ENCODE peak calls at places on chromosomes 12 and 14, in five cellular contexts. One of them, this sample, is unnamed.
A peak's percentile ranks its signal among the peaks of the same experiment; 100 is the strongest.

GRCh38 chr12:87300-87699 is 20.7 kb downstream of the IQSEC3 start:
- DNase-seq in A549: no peak
- DNase-seq in colonic mucosa: no peak
- DNase-seq in cardiac fibroblast: peak; percentile 8
- DNase-seq in Peyer's patch: no peak
- DNase-seq in this sample: no peak

GRCh38 chr14:101507306-101508150 is 53.8 kb upstream of the DIO3 start:
- DNase-seq in A549: no peak
- DNase-seq in colonic mucosa: no peak
- DNase-seq in cardiac fibroblast: no peak
- DNase-seq in Peyer's patch: peak; percentile 14
- DNase-seq in this sample: peak; percentile 5

GRCh38 chr14:67934087-67934486 is 114.5 kb downstream of the RAD51B start:
- DNase-seq in A549: peak; percentile 82
- DNase-seq in colonic mucosa: no peak
- DNase-seq in cardiac fibroblast: peak; percentile 94
- DNase-seq in Peyer's patch: no peak
- DNase-seq in this sample: peak; percentile 18

GRCh38 chr14:64249363-64249762 is 44.8 kb downstream of the ESR2 start:
- DNase-seq in A549: no peak
- DNase-seq in colonic mucosa: no peak
- DNase-seq in cardiac fibroblast: peak; percentile 73
- DNase-seq in Peyer's patch: no peak
- DNase-seq in this sample: no peak

GRCh38 chr14:91117960-91118359 is 4.1 kb downstream of the DGLUCY start:
- DNase-seq in A549: no peak
- DNase-seq in colonic mucosa: no peak
- DNase-seq in cardiac fibroblast: no peak
- DNase-seq in Peyer's patch: no peak
- DNase-seq in this sample: no peak

GRCh38 chr14:99754141-99755067 is 38.8 kb upstream of the EML1 start:
- DNase-seq in A549: no peak
- DNase-seq in colonic mucosa: no peak
- DNase-seq in cardiac fibroblast: peak; percentile 55
- DNase-seq in Peyer's patch: peak; percentile 31
- DNase-seq in this sample: no peak

GRCh38 chr12:99911076-99911475 is 73.7 kb downstream of the ANKS1B start:
- DNase-seq in A549: peak; percentile 50
- DNase-seq in colonic mucosa: peak; percentile 17
- DNase-seq in cardiac fibroblast: peak; percentile 83
- DNase-seq in Peyer's patch: no peak
- DNase-seq in this sample: no peak

GRCh38 chr12:121145221-121145620 is 12.5 kb downstream of the P2RX7 start:
- DNase-seq in A549: no peak
- DNase-seq in colonic mucosa: no peak
- DNase-seq in cardiac fibroblast: no peak
- DNase-seq in Peyer's patch: no peak
- DNase-seq in this sample: no peak

GRCh38 chr14:75426332-75427125 is 1.3 kb upstream of the JDP2 start:
- DNase-seq in A549: no peak
- DNase-seq in colonic mucosa: no peak
- DNase-seq in cardiac fibroblast: no peak
- DNase-seq in Peyer's patch: no peak
- DNase-seq in this sample: no peak

GRCh38 chr12:47547077-47547476 is 158.8 kb downstream of the RPAP3 start:
- DNase-seq in A549: no peak
- DNase-seq in colonic mucosa: no peak
- DNase-seq in cardiac fibroblast: peak; percentile 51
- DNase-seq in Peyer's patch: no peak
- DNase-seq in this sample: no peak

GRCh38 chr14:70793637-70794036 is 15.7 kb downstream of the MAP3K9 start:
- DNase-seq in A549: no peak
- DNase-seq in colonic mucosa: no peak
- DNase-seq in cardiac fibroblast: no peak
- DNase-seq in Peyer's patch: no peak
- DNase-seq in this sample: no peak

GRCh38 chr12:86660488-86661171 is 404.4 kb upstream of the MGAT4C start:
- DNase-seq in A549: peak; percentile 31
- DNase-seq in colonic mucosa: no peak
- DNase-seq in cardiac fibroblast: peak; percentile 5
- DNase-seq in Peyer's patch: no peak
- DNase-seq in this sample: no peak

GRCh38 chr12:118773956-118774723 is 207.2 kb upstream of the SRRM4 start:
- DNase-seq in A549: no peak
- DNase-seq in colonic mucosa: no peak
- DNase-seq in cardiac fibroblast: no peak
- DNase-seq in Peyer's patch: no peak
- DNase-seq in this sample: no peak

GRCh38 chr12:84247931-84248330 is 664.7 kb downstream of the SLC6A15 start:
- DNase-seq in A549: no peak
- DNase-seq in colonic mucosa: no peak
- DNase-seq in cardiac fibroblast: no peak
- DNase-seq in Peyer's patch: no peak
- DNase-seq in this sample: no peak
- H3K4me3 ChIP-seq in A549: no peak overlapping the region
- H3K4me3 ChIP-seq in colonic mucosa: no peak overlapping the region
- H3K4me3 ChIP-seq in cardiac fibroblast: no peak overlapping the region
- H3K4me3 ChIP-seq in Peyer's patch: no peak overlapping the region
- H3K4me3 ChIP-seq in this sample: no peak overlapping the region

DNA sequence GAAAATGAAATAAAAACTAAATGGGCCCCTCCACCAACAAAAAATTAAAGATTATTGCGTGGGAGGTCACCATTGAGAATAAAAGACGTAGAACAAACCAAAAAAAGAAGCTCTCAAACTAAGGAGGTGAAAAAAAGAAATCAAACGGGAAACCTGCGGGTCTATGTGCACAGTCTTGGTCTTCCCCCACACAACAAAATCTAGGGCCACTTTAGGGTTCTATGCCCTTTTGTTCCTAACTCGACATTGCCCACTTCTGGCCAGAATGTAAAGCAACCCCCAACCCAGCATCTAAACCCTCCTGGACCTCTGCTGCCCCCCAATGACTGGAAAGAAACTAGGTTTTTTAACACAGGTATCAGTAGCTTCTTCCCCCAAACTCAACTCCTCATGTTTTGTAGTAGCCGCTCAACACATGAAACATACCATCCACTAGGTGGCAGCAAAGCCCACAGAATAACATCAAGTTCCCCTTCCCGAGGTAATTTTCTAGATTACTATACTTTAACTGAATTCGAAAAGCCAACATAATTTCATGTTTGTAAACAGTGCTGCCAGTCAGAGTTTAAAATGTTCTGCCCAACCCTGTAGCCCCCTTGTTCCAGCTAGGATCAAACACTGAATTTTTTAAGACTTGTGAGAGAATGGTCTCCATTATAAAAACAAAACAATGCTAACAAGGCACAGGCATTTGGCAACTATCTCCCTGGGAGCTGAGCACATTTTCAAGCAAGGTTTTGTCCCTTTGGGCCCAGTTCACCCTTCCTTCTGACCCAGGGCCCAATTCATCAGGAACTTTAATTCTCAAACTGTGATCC is 18.7 kb downstream of the DAD1 start:
- DNase-seq in A549: peak; percentile 78
- DNase-seq in colonic mucosa: peak; percentile 86
- DNase-seq in cardiac fibroblast: peak; percentile 86
- DNase-seq in Peyer's patch: no peak
- DNase-seq in this sample: peak; percentile 81
- H3K4me3 ChIP-seq in A549: no peak overlapping the region
- H3K4me3 ChIP-seq in colonic mucosa: no peak overlapping the region
- H3K4me3 ChIP-seq in cardiac fibroblast: no peak overlapping the region
- H3K4me3 ChIP-seq in Peyer's patch: peak overlapping the region; percentile 3
- H3K4me3 ChIP-seq in this sample: no peak overlapping the region

GRCh38 chr12:65603428-65604351 is 220.6 kb upstream of the HMGA2 start:
- DNase-seq in A549: peak; percentile 48
- DNase-seq in colonic mucosa: peak; percentile 51
- DNase-seq in cardiac fibroblast: peak; percentile 86
- DNase-seq in Peyer's patch: no peak
- DNase-seq in this sample: peak; percentile 11
- H3K4me3 ChIP-seq in A549: peak overlapping the region; percentile 39
- H3K4me3 ChIP-seq in colonic mucosa: no peak overlapping the region
- H3K4me3 ChIP-seq in cardiac fibroblast: peak overlapping the region; percentile 22
- H3K4me3 ChIP-seq in Peyer's patch: no peak overlapping the region
- H3K4me3 ChIP-seq in this sample: no peak overlapping the region

DNA sequence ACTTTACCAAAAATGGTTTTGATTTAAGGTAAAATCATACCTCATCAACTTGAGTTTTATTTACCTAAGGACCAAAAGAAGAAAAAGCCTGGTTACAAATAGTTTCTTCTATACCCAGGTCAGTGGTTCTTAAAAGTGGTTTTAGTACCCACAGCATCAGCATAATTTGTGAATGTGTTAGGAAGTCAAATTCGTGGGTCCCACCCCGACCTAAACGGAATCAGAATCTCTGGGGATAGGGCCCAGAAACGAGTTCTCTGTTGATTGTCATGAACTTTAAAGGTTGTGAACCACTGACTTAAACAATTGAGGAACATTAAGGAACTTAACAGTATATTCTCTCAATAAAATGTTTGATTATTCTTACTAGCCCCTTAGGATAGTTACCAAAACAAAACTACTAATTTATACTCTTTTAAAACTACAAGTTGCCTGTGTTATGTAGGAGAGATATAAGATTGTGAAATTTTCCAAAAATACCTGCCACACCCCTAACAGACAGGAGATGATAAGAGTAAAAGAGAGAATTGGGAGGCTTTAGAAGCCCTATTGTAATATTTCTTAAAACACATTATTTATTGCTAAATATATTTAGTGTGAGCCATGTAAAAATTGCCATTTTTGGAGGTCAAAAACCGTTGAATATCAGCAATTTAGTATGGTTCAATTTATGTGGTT is 669 bp upstream of the SLC25A21 start:
- DNase-seq in A549: no peak
- DNase-seq in colonic mucosa: no peak
- DNase-seq in cardiac fibroblast: no peak
- DNase-seq in Peyer's patch: no peak
- DNase-seq in this sample: no peak
- H3K4me3 ChIP-seq in A549: peak overlapping the region; percentile 59
- H3K4me3 ChIP-seq in colonic mucosa: peak overlapping the region; percentile 53
- H3K4me3 ChIP-seq in cardiac fibroblast: no peak overlapping the region
- H3K4me3 ChIP-seq in Peyer's patch: no peak overlapping the region
- H3K4me3 ChIP-seq in this sample: peak overlapping the region; percentile 50

GRCh38 chr12:6384499-6385436 is 806 bp downstream of the LTBR start:
- DNase-seq in A549: no peak
- DNase-seq in colonic mucosa: peak; percentile 58
- DNase-seq in cardiac fibroblast: no peak
- DNase-seq in Peyer's patch: peak; percentile 73
- DNase-seq in this sample: peak; percentile 31
- H3K4me3 ChIP-seq in A549: peak overlapping the region; percentile 83
- H3K4me3 ChIP-seq in colonic mucosa: peak overlapping the region; percentile 64
- H3K4me3 ChIP-seq in cardiac fibroblast: peak overlapping the region; percentile 71
- H3K4me3 ChIP-seq in Peyer's patch: peak overlapping the region; percentile 69
- H3K4me3 ChIP-seq in this sample: peak overlapping the region; percentile 55

GRCh38 chr12:6938353-6939186 is 5.0 kb upstream of the RNU7-1 start:
- DNase-seq in A549: no peak
- DNase-seq in colonic mucosa: no peak
- DNase-seq in cardiac fibroblast: no peak
- DNase-seq in Peyer's patch: peak; percentile 55
- DNase-seq in this sample: no peak
- H3K4me3 ChIP-seq in A549: peak overlapping the region; percentile 24
- H3K4me3 ChIP-seq in colonic mucosa: no peak overlapping the region
- H3K4me3 ChIP-seq in cardiac fibroblast: peak overlapping the region; percentile 5
- H3K4me3 ChIP-seq in Peyer's patch: no peak overlapping the region
- H3K4me3 ChIP-seq in this sample: no peak overlapping the region

GRCh38 chr14:24093901-24094838 is at the start of gene PCK2:
- DNase-seq in A549: peak; percentile 97
- DNase-seq in colonic mucosa: peak; percentile 96
- DNase-seq in cardiac fibroblast: peak; percentile 91
- DNase-seq in Peyer's patch: peak; percentile 97
- DNase-seq in this sample: peak; percentile 96
- H3K4me3 ChIP-seq in A549: peak within 1 kb of the TSS; percentile 70
- H3K4me3 ChIP-seq in colonic mucosa: peak within 1 kb of the TSS; percentile 97
- H3K4me3 ChIP-seq in cardiac fibroblast: peak within 1 kb of the TSS; percentile 64
- H3K4me3 ChIP-seq in Peyer's patch: peak within 1 kb of the TSS; percentile 96
- H3K4me3 ChIP-seq in this sample: peak within 1 kb of the TSS; percentile 92

GRCh38 chr12:71663561-71664410 is at the start of the genes THAP2 and ZFC3H1:
- DNase-seq in A549: peak; percentile 93
- DNase-seq in colonic mucosa: peak; percentile 97
- DNase-seq in cardiac fibroblast: peak; percentile 99
- DNase-seq in Peyer's patch: peak; percentile 93
- DNase-seq in this sample: peak; percentile 94

GRCh38 chr12:71666259-71666658 is 2.2 kb downstream of the THAP2 start:
- DNase-seq in A549: no peak
- DNase-seq in colonic mucosa: no peak
- DNase-seq in cardiac fibroblast: no peak
- DNase-seq in Peyer's patch: no peak
- DNase-seq in this sample: no peak

GRCh38 chr12:71662861-71663560 is 637 bp downstream of the ZFC3H1 start:
- DNase-seq in A549: peak; percentile 43
- DNase-seq in colonic mucosa: peak; percentile 75
- DNase-seq in cardiac fibroblast: peak; percentile 61
- DNase-seq in Peyer's patch: peak; percentile 82
- DNase-seq in this sample: peak; percentile 73

GRCh38 chr12:71664411-71665108 is 459 bp downstream of the THAP2 start:
- DNase-seq in A549: peak; percentile 10
- DNase-seq in colonic mucosa: no peak
- DNase-seq in cardiac fibroblast: no peak
- DNase-seq in Peyer's patch: no peak
- DNase-seq in this sample: no peak

GRCh38 chr12:71665109-71665476 is 992 bp downstream of the THAP2 start:
- DNase-seq in A549: no peak
- DNase-seq in colonic mucosa: no peak
- DNase-seq in cardiac fibroblast: no peak
- DNase-seq in Peyer's patch: no peak
- DNase-seq in this sample: no peak
- H3K4me3 ChIP-seq in A549: peak overlapping the region; percentile 69
- H3K4me3 ChIP-seq in colonic mucosa: peak overlapping the region; percentile 82
- H3K4me3 ChIP-seq in cardiac fibroblast: peak overlapping the region; percentile 95
- H3K4me3 ChIP-seq in Peyer's patch: peak overlapping the region; percentile 92
- H3K4me3 ChIP-seq in this sample: peak overlapping the region; percentile 77